ENCODE peak calls at places on chromosome X, in four cellular contexts. W, E, T and V are unnamed samples.

GRCh38 chrX:46882266-46882665 is 30.0 kb upstream of the JADE3 start:
- DNase-seq in W (no peak), E (no peak), T (no peak), V (no peak)

GRCh38 chrX:133880032-133880443 is 105.4 kb downstream of the GPC3 start:
- DNase-seq in W (no peak), E (no peak), T (no peak), V (no peak)

GRCh38 chrX:148381603-148382002 is 118.8 kb upstream of the AFF2 start:
- DNase-seq in W (no peak), E (no peak), T (no peak), V (no peak)

GRCh38 chrX:39703307-39703706 is 394.5 kb downstream of the BCOR start:
- DNase-seq in W (no peak), E (no peak), T (no peak), V (no peak)

GRCh38 chrX:20066968-20067708 is 49.6 kb downstream of the MAP7D2 start:
- DNase-seq in W (no peak), E (peak; percentile 10), T (peak; percentile 40), V (no peak)

GRCh38 chrX:30895331-30895730 is 6.3 kb upstream of the TAB3 start:
- DNase-seq in W (no peak), E (no peak), T (no peak), V (no peak)

GRCh38 chrX:136369377-136369776 is 68.6 kb downstream of the ADGRG4 start:
- DNase-seq in W (no peak), E (no peak), T (no peak), V (no peak)

GRCh38 chrX:148310402-148311200 is 189.8 kb upstream of the AFF2 start:
- DNase-seq in W (no peak), E (no peak), T (no peak), V (no peak)

GRCh38 chrX:21883258-21883657 is 27.5 kb downstream of the YY2 start:
- DNase-seq in W (no peak), E (no peak), T (peak; percentile 8), V (no peak)

GRCh38 chrX:17520206-17520605 is 145.2 kb downstream of the NHS start:
- DNase-seq in W (no peak), E (no peak), T (no peak), V (no peak)

GRCh38 chrX:140664939-140665338 is 44.6 kb upstream of the LINC00632 start:
- DNase-seq in W (no peak), E (no peak), T (no peak), V (no peak)

GRCh38 chrX:136259543-136259942 is 8.3 kb upstream of the MAP7D3 start:
- DNase-seq in W (no peak), E (peak; percentile 56), T (peak; percentile 39), V (no peak)

GRCh38 chrX:39728025-39728424 is 369.7 kb downstream of the BCOR start:
- DNase-seq in W (no peak), E (no peak), T (no peak), V (no peak)